ENCODE peak calls at places on chromosomes 1 and 21, in eight cellular contexts. R, T, J, Z, Q, C, A and D are unnamed samples.

GRCh38 chr1:13832536-13832935 is 132.5 kb downstream of the PRDM2 start:
- DNase-seq in R (no peak), T (no peak), C (no peak), A (no peak), Q (no peak), Z (no peak), J (no peak), D (no peak)

GRCh38 chr21:46637952-46638746 is 2.7 kb downstream of the PRMT2 start:
- DNase-seq in A (no peak), J (no peak), Q (no peak), R (peak; percentile 9), C (peak; percentile 13), T (no peak), Z (no peak), D (peak; percentile 10)

GRCh38 chr21:43931454-43931853 is 66.4 kb downstream of the AGPAT3 start:
- DNase-seq in J (no peak), A (no peak), Q (no peak), T (no peak), Z (no peak), R (no peak), C (no peak), D (no peak)

GRCh38 chr21:25002676-25003075 is 604.6 kb downstream of the MRPL39 start:
- DNase-seq in C (no peak), A (no peak), J (no peak), T (no peak), R (no peak), Q (no peak), Z (no peak), D (no peak)

GRCh38 chr1:200364121-200364759 is 45.6 kb downstream of the ZNF281 start:
- DNase-seq in R (peak; percentile 55), C (peak; percentile 69), T (peak; percentile 64), Z (peak; percentile 53), Q (no peak), A (no peak), J (no peak), D (peak; percentile 48)

GRCh38 chr1:30183895-30184294 is 539.5 kb downstream of the MATN1 start:
- DNase-seq in Q (no peak), A (peak; percentile 38), R (no peak), Z (no peak), T (no peak), C (no peak), J (no peak), D (no peak)

GRCh38 chr1:174160109-174160473 is 771 bp downstream of the RABGAP1L start:
- DNase-seq in Q (peak; percentile 35), A (no peak), C (peak; percentile 50), T (peak; percentile 11), Z (peak; percentile 26), J (peak; percentile 22), R (peak; percentile 38), D (peak; percentile 57)

GRCh38 chr21:15749868-15750174 is 20.0 kb downstream of the USP25 start:
- DNase-seq in Z (peak; percentile 44), Q (no peak), C (peak; percentile 50), R (no peak), T (no peak), A (no peak), J (no peak), D (no peak)

GRCh38 chr1:114764689-114765088 is 6.9 kb upstream of the CSDE1 start:
- DNase-seq in J (no peak), T (no peak), C (no peak), R (no peak), A (no peak), Z (no peak), Q (no peak), D (no peak)

GRCh38 chr1:109649380-109649987 is 6.4 kb upstream of the GSTM4 start:
- DNase-seq in T (peak; percentile 46), R (peak; percentile 65), Q (no peak), Z (peak; percentile 69), A (no peak), J (no peak), C (peak; percentile 34), D (peak; percentile 75)

GRCh38 chr1:203577874-203578464 is 48.7 kb upstream of the ATP2B4 start:
- DNase-seq in T (no peak), R (no peak), A (no peak), J (no peak), C (no peak), Z (no peak), Q (no peak), D (no peak)

GRCh38 chr1:193709607-193710006 is 523.2 kb upstream of the B3GALT2 start:
- DNase-seq in T (peak; percentile 56), J (no peak), Z (no peak), C (no peak), Q (no peak), R (no peak), A (no peak), D (no peak)

GRCh38 chr21:39518055-39518844 is 66.5 kb downstream of the SH3BGR start:
- DNase-seq in R (peak; percentile 57), T (peak; percentile 65), C (peak; percentile 25), J (peak; percentile 10), Q (peak; percentile 23), A (peak; percentile 60), Z (peak; percentile 53), D (peak; percentile 48)

GRCh38 chr1:75731881-75732280 is 7.4 kb downstream of the ACADM start:
- DNase-seq in Q (no peak), R (peak; percentile 16), T (no peak), Z (no peak), J (no peak), C (no peak), A (no peak), D (peak; percentile 28)

GRCh38 chr1:116008651-116009380 is 32.5 kb downstream of the SLC22A15 start:
- DNase-seq in J (no peak), C (no peak), Q (no peak), Z (no peak), A (no peak), T (no peak), R (no peak), D (no peak)

GRCh38 chr1:228486596-228487335 is 416 bp upstream of the RNF187 start:
- DNase-seq in R (peak; percentile 93), J (peak; percentile 71), A (peak; percentile 94), Q (no peak), T (peak; percentile 95), Z (peak; percentile 92), C (peak; percentile 95), D (peak; percentile 85)
- TF ChIP-seq CTCF in R (no peak), J (no peak), A (no peak), Q (no peak), T (no peak), Z (no peak), C (no peak), D (no peak)

DNA sequence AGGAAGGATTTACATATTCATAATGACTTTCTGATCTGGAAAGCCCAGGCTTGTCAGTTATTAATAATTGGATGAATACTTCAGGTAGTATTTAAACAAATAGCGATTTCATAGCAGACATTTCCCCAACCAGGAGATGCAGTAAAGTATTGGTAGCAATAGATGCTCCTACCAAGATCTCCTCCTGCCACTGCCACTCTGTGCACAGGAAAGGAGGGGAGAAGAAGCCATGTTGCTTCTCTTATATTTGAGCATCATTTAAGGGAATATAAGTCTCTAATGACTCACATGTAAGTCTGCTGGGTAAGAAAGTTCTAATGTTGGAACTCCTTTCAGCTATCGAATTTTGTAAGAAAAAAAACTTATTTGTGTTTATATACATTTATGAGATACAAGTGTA is 420 bp upstream of the IFI16 start:
- DNase-seq in Q (no peak), T (no peak), R (no peak), Z (no peak), A (no peak), J (no peak), C (no peak), D (no peak)
- H3K4me3 ChIP-seq in Q (peak overlapping the region; percentile 59), T (peak overlapping the region; percentile 15), R (peak overlapping the region; percentile 68), Z (peak overlapping the region; percentile 72), A (peak overlapping the region; percentile 63), J (peak overlapping the region; percentile 3), C (no peak overlapping the region), D (peak overlapping the region; percentile 15)

GRCh38 chr1:118154220-118154619 is 30.8 kb downstream of the SPAG17 start:
- DNase-seq in A (no peak), R (no peak), C (no peak), J (no peak), Q (no peak), Z (peak; percentile 10), T (peak; percentile 1), D (peak; percentile 33)
- TF ChIP-seq CTCF in A (no peak), R (peak; percentile 33), C (peak; percentile 48), J (peak; percentile 46), Q (peak; percentile 12), Z (peak; percentile 21), T (no peak), D (peak; percentile 46)

GRCh38 chr1:12511516-12512468 is 106.2 kb downstream of the DHRS3 start:
- DNase-seq in Z (peak; percentile 26), T (no peak), A (no peak), J (peak; percentile 94), R (peak; percentile 38), C (peak; percentile 44), Q (no peak), D (peak; percentile 37)
- H3K4me3 ChIP-seq in Z (no peak overlapping the region), T (no peak overlapping the region), A (peak overlapping the region; percentile 20), J (no peak overlapping the region), R (no peak overlapping the region), C (no peak overlapping the region), Q (no peak overlapping the region), D (no peak overlapping the region)

DNA sequence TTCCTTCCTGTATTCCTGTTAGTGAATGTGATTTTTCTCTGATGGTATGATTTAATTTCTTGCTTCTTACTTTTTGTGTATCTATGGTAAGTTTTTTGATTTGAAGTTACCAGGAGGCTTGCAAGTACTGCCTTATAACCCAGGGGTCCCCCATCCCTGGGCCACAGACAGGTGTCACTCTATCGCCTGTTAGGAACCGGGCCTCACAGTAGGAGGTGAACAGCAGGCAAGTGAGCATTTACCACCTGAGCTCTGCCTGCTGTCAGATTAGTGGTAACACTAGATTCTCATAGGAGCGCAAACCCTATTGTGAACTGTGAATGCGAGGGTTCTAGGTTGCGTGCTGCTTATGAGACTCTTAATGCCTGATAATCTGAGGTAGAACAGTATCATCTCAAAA is 143.3 kb downstream of the RPS6KC1 start:
- DNase-seq in R (no peak), Q (no peak), T (no peak), Z (no peak), J (no peak), A (no peak), C (no peak), D (no peak)
- TF ChIP-seq CTCF in R (no peak), Q (no peak), T (no peak), Z (no peak), J (no peak), A (no peak), C (no peak), D (no peak)

GRCh38 chr1:170664283-170664827 is 424 bp downstream of the PRRX1 start:
- DNase-seq in Z (no peak), Q (no peak), J (peak; percentile 23), R (peak; percentile 45), C (no peak), T (no peak), A (no peak), D (no peak)
- H3K4me3 ChIP-seq in Z (peak overlapping the region; percentile 88), Q (peak overlapping the region; percentile 39), J (peak overlapping the region; percentile 92), R (peak overlapping the region; percentile 89), C (peak overlapping the region; percentile 92), T (peak overlapping the region; percentile 47), A (no peak overlapping the region), D (peak overlapping the region; percentile 97)

DNA sequence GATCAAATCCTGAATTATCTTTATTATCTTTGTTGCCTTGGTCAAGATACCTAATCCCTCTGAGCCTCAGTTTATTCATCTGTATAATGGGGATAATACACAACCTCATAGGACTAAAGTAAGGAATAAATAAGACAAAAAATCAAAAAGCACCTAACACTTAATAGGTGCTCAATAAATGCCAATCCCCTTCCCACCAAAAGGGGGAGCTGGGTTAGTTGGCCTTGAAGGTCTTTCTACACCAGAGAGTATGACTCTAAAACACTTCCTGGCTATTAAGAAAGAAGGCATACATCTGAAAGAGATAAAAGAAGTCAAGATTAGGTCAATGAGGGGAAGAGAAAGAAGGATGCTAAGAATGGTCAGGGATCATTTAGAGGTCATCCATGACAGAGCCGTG is 11.1 kb downstream of the VSIG8 start:
- DNase-seq in C (no peak), J (no peak), Z (no peak), A (no peak), Q (no peak), R (peak; percentile 24), T (no peak), D (no peak)
- TF ChIP-seq CTCF in C (no peak), J (peak; percentile 42), Z (peak; percentile 6), A (no peak), Q (no peak), R (peak; percentile 19), T (no peak), D (peak; percentile 26)